ENCODE peak calls at places on chromosomes 5 and 9, in six cellular contexts. L is tibial nerve; W is neuronal stem cell; U is pancreas; P is CD8-positive, alpha-beta T cell; Z is adipocyte. O is an unnamed sample. For H3K4me1, the result is how much of the 10 kb centered on the place peaks cover.

GRCh38 chr5:168489059-168489458 is 2.8 kb downstream of the RARS1 start:
- DNase-seq in L (no peak), U (no peak), W (no peak), Z (no peak), P (no peak), O (no peak)

GRCh38 chr9:137218754-137219271 is 3.2 kb downstream of the RNF208 start:
- DNase-seq in Z (no peak), U (peak), P (no peak), W (no peak), L (no peak), O (no peak)

GRCh38 chr5:150561192-150561512 is 53.2 kb downstream of the NDST1 start:
- DNase-seq in U (no peak), Z (no peak), L (no peak), P (no peak), W (no peak), O (no peak)

GRCh38 chr5:2747372-2748179 is 3.9 kb downstream of the IRX2 start:
- DNase-seq in L (no peak), Z (no peak), U (no peak), P (no peak), W (no peak), O (no peak)

GRCh38 chr9:129287595-129288305 is 109.7 kb upstream of the IER5L start:
- DNase-seq in U (peak), W (no peak), L (peak), Z (no peak), P (no peak), O (no peak)

GRCh38 chr5:10286552-10287227 is 21.0 kb downstream of the CMBL start:
- DNase-seq in W (no peak), Z (no peak), U (no peak), P (no peak), L (no peak), O (no peak)

GRCh38 chr5:150661086-150661485 is at the start of gene MYOZ3:
- DNase-seq in Z (no peak), W (no peak), U (no peak), P (no peak), L (no peak), O (no peak)

GRCh38 chr5:80192507-80193241 is 63.2 kb downstream of the SERINC5 start:
- DNase-seq in L (no peak), U (no peak), P (no peak), Z (peak), W (no peak), O (no peak)

GRCh38 chr5:37501152-37501551 is 122.0 kb downstream of the WDR70 start:
- DNase-seq in P (no peak), U (no peak), L (no peak), W (no peak), Z (peak), O (no peak)

GRCh38 chr9:94865599-94866456 is 139.3 kb downstream of the AOPEP start:
- DNase-seq in W (peak), L (no peak), P (no peak), Z (peak), U (no peak), O (no peak)

GRCh38 chr5:124716169-124716568 is 30.3 kb downstream of the ZNF608 start:
- DNase-seq in W (no peak), L (no peak), Z (no peak), U (no peak), P (no peak), O (no peak)

GRCh38 chr5:126364206-126364902 is 58.9 kb upstream of the GRAMD2B start:
- DNase-seq in L (no peak), P (no peak), U (no peak), Z (no peak), W (no peak), O (no peak)

GRCh38 chr5:173923236-173924104 is 35.3 kb downstream of the CPEB4 start:
- DNase-seq in U (no peak), Z (peak), W (no peak), L (no peak), P (no peak), O (no peak)

GRCh38 chr5:127425037-127425436 is 92.4 kb upstream of the PRRC1 start:
- DNase-seq in L (no peak), P (no peak), U (no peak), W (peak), Z (no peak), O (no peak)

GRCh38 chr5:73684691-73685090 is 58.7 kb downstream of the ARHGEF28 start:
- DNase-seq in L (no peak), U (no peak), W (no peak), Z (no peak), P (no peak), O (no peak)

GRCh38 chr5:150672237-150672883 is 11.3 kb downstream of the MYOZ3 start:
- DNase-seq in W (no peak), L (no peak), Z (peak), P (no peak), U (no peak), O (no peak)

GRCh38 chr9:114883709-114884108 is 46.7 kb downstream of the TNFSF8 start:
- DNase-seq in U (no peak), P (no peak), L (no peak), Z (no peak), W (no peak), O (no peak)

GRCh38 chr9:105046907-105047651 is 119.1 kb upstream of the ABCA1 start:
- DNase-seq in Z (no peak), W (no peak), U (no peak), P (no peak), L (no peak), O (no peak)

GRCh38 chr9:123353041-123353440 is 3.0 kb upstream of the CRB2 start:
- DNase-seq in P (no peak), Z (no peak), U (no peak), L (no peak), W (no peak), O (no peak)

GRCh38 chr9:84163227-84163626 is 177.3 kb downstream of the SLC28A3 start:
- DNase-seq in U (no peak), L (no peak), W (no peak), Z (no peak), P (no peak), O (no peak)

GRCh38 chr5:159427180-159428012 is 97.1 kb upstream of the IL12B start:
- DNase-seq in U (no peak), P (no peak), Z (no peak), W (no peak), L (no peak), O (no peak)

GRCh38 chr9:106700676-106701075 is 162.3 kb upstream of the ZNF462 start:
- DNase-seq in P (no peak), Z (no peak), W (no peak), U (no peak), L (no peak), O (no peak)

GRCh38 chr9:116589392-116590354 is 97.4 kb upstream of the TRIM32 start:
- DNase-seq in U (no peak), L (no peak), P (no peak), W (no peak), Z (no peak), O (no peak)

DNA sequence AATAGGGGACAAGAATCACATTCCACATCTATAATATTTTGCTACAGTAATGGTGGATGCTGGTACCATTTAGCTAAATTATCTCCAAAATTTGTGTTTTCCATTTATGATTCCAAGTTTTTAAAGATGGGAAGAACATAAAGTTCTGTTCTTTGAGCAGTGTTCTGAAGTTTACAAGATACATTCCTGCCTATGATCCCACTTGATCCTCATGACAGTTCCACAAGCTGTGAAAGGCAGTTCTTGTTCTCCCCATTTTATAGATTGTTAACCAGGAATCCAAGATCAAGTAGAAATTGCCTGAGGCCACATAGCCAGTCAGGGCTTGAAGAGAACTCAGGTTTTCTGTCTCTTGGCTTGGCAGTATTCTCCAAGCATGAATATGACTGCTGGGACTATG is 257.3 kb downstream of the NR3C1 start:
- DNase-seq in W (no peak), Z (no peak), L (no peak), U (no peak), P (no peak), O (no peak)
- H3K4me1 ChIP-seq in W (under half), Z (half or more), L (under half), U (under half), P (under half), O (under half)

GRCh38 chr5:137836997-137837396 is 30.7 kb upstream of the MYOT start:
- DNase-seq in W (no peak), U (no peak), Z (no peak), P (no peak), L (no peak), O (no peak)
- H3K4me3 ChIP-seq in W (no peak), U (no peak), Z (no peak), P (no peak), L (no peak), O (no peak)

GRCh38 chr5:52807723-52808122 is 20.0 kb downstream of the ITGA1 start:
- DNase-seq in Z (no peak), W (no peak), U (no peak), L (no peak), P (no peak), O (no peak)

GRCh38 chr5:52804978-52805377 is 17.3 kb downstream of the ITGA1 start:
- DNase-seq in P (no peak), W (no peak), Z (no peak), L (no peak), U (no peak), O (no peak)

GRCh38 chr5:52805614-52806013 is 17.9 kb downstream of the ITGA1 start:
- DNase-seq in W (no peak), Z (no peak), P (no peak), U (no peak), L (no peak), O (no peak)

GRCh38 chr5:52808316-52808901 is 20.7 kb downstream of the ITGA1 start:
- DNase-seq in U (no peak), Z (peak), P (no peak), W (no peak), L (no peak), O (no peak)

DNA sequence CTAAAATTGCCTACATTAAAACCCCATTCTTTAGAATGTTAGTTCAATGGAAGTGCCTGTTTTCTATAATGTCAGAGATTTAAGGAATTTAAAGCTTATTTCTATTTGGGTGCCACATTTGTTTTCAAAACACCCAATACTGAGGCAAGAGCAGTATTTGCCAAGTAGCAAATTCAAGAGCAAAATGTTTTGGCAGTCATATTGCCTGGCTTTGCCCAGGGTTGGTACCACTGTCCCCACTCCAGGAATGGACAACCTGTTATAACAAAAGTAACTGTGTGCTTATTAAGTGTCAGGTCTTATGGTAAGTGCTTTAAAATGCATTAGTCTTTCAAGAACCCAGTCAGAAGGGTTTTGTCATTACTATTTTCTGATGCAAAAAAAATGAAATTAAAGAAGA is 19.3 kb downstream of the ITGA1 start:
- DNase-seq in U (no peak), Z (no peak), W (no peak), L (no peak), P (no peak), O (no peak)
- H3K4me1 ChIP-seq in U (under half), Z (half or more), W (under half), L (under half), P (under half), O (under half)

GRCh38 chr9:20622330-20623020 is at the start of gene MLLT3:
- DNase-seq in P (peak), U (peak), L (peak), Z (peak), W (peak), O (peak)

GRCh38 chr9:20623748-20624124 is 1.4 kb upstream of the MLLT3 start:
- DNase-seq in L (no peak), Z (no peak), U (no peak), W (peak), P (no peak), O (no peak)

GRCh38 chr9:20623021-20623747 is 885 bp upstream of the MLLT3 start:
- DNase-seq in Z (peak), P (peak), U (peak), W (peak), L (no peak), O (peak)

GRCh38 chr9:20625003-20625349 is 2.7 kb upstream of the MLLT3 start:
- DNase-seq in P (no peak), W (no peak), L (no peak), Z (no peak), U (no peak), O (no peak)

DNA sequence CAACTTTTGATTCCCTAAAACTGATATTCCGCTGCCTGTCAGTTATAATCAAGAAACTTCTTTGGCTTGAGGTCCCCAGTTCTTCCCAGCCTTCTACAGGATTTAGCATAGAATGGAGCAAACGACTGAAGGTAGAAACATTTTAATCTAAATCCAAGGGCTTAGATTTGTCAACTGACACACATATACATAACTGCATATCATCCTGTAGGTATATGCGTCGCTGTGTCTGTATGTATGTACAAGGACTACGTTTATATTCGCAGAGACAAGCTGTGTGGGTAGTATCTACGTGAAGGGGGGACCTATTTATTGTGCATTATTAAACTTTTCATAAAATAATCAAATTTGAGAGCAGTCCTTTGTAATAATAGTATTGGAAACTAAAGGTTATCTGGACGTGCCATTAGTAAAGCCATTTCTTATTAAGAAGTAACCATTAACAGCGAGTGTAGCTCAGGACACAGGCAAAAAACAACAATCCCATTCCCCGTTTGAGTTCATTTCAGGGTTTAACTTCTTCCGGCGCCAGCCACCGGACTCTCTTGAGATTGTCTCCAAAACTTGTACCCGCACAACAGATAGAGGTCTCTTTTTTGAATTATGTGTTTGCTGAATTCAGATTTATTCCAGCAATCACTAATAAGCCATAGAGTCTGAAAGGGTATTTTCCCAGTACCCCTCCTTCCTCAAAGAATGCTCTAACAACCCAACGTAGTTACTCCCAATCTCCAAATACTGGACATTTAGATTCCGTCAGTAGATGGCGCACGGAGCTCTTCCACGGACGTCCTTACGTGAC is 2.1 kb upstream of the MLLT3 start:
- DNase-seq in L (no peak), Z (peak), U (peak), W (peak), P (no peak), O (peak)
- H3K4me3 ChIP-seq in L (peak), Z (peak), U (no peak), W (peak), P (peak), O (peak)

GRCh38 chr5:14260637-14261036 is 117.5 kb downstream of the TRIO start:
- DNase-seq in W (no peak), P (no peak), Z (no peak), L (no peak), U (no peak), O (no peak)

GRCh38 chr5:14261237-14261636 is 118.1 kb downstream of the TRIO start:
- DNase-seq in W (no peak), Z (no peak), U (no peak), P (no peak), L (no peak), O (no peak)

GRCh38 chr5:14264605-14265316 is 121.6 kb downstream of the TRIO start:
- DNase-seq in L (peak), U (peak), P (peak), W (peak), Z (peak), O (peak)

GRCh38 chr5:14263700-14264099 is 120.6 kb downstream of the TRIO start:
- DNase-seq in Z (no peak), L (no peak), W (no peak), U (no peak), P (no peak), O (no peak)

GRCh38 chr5:14261856-14262611 is 118.9 kb downstream of the TRIO start:
- DNase-seq in U (no peak), P (no peak), W (no peak), Z (no peak), L (no peak), O (no peak)
- H3K4me1 ChIP-seq in U (under half), P (under half), W (under half), Z (under half), L (under half), O (under half)

O was measured in CD8-positive, alpha-beta memory T cell.